ENCODE peak calls at places on chromosomes 5 and 9, in six cellular contexts. O, Q, U, E, A and X are unnamed samples.

GRCh38 chr5:91910655-91911054 is 527.5 kb upstream of the ARRDC3 start:
- DNase-seq in O (no peak), Q (no peak), U (no peak), E (no peak), A (no peak), X (no peak)

GRCh38 chr5:32581010-32581785 is 4.2 kb upstream of the SUB1 start:
- DNase-seq in O (no peak), Q (peak), U (no peak), E (no peak), A (no peak), X (no peak)

GRCh38 chr9:89367281-89367680 is 49.0 kb downstream of the SECISBP2 start:
- DNase-seq in O (no peak), Q (no peak), U (no peak), E (peak), A (no peak), X (no peak)

GRCh38 chr5:78540335-78541057 is 108.1 kb downstream of the LHFPL2 start:
- DNase-seq in O (peak), Q (no peak), U (no peak), E (no peak), A (no peak), X (no peak)

GRCh38 chr9:121929893-121930875 is 162.9 kb downstream of the TTLL11 start:
- DNase-seq in O (no peak), Q (no peak), U (no peak), E (no peak), A (no peak), X (peak)

GRCh38 chr9:557601-558201 is 283.8 kb upstream of the DMRT1 start:
- DNase-seq in O (no peak), Q (no peak), U (no peak), E (no peak), A (no peak), X (no peak)

GRCh38 chr9:36092014-36092413 is 44.5 kb upstream of the GLIPR2 start:
- DNase-seq in O (no peak), Q (no peak), U (no peak), E (no peak), A (no peak), X (no peak)

GRCh38 chr9:17401858-17402257 is 177.0 kb upstream of the SH3GL2 start:
- DNase-seq in O (no peak), Q (no peak), U (no peak), E (no peak), A (no peak), X (peak)

GRCh38 chr9:115992834-115993233 is 160.8 kb upstream of the PAPPA start:
- DNase-seq in O (peak), Q (no peak), U (no peak), E (no peak), A (no peak), X (no peak)

GRCh38 chr5:14341571-14342225 is 198.6 kb downstream of the TRIO start:
- DNase-seq in O (no peak), Q (no peak), U (no peak), E (no peak), A (no peak), X (no peak)

GRCh38 chr9:75432386-75432785 is 344.1 kb downstream of the OSTF1 start:
- DNase-seq in O (no peak), Q (no peak), U (no peak), E (no peak), A (no peak), X (no peak)

GRCh38 chr9:92887880-92888338 is 10.1 kb upstream of the ZNF484 start:
- DNase-seq in O (no peak), Q (no peak), U (peak), E (no peak), A (no peak), X (no peak)

GRCh38 chr9:121259498-121259897 is 8.5 kb upstream of the GSN start:
- DNase-seq in O (no peak), Q (no peak), U (no peak), E (no peak), A (no peak), X (no peak)

GRCh38 chr5:87383216-87383615 is 29.5 kb downstream of the CCNH start:
- DNase-seq in O (no peak), Q (no peak), U (no peak), E (no peak), A (no peak), X (no peak)

GRCh38 chr5:145701404-145701803 is 133.7 kb downstream of the PRELID2 start:
- DNase-seq in O (no peak), Q (no peak), U (no peak), E (no peak), A (no peak), X (no peak)

GRCh38 chr5:145699846-145700245 is 135.3 kb downstream of the PRELID2 start:
- DNase-seq in O (no peak), Q (no peak), U (no peak), E (no peak), A (no peak), X (no peak)

GRCh38 chr5:145697251-145698016 is 137.7 kb downstream of the PRELID2 start:
- DNase-seq in O (peak), Q (no peak), U (no peak), E (no peak), A (no peak), X (peak)
- H3K4me3 ChIP-seq in O (no peak), Q (no peak), U (no peak), E (no peak), A (no peak), X (no peak)

GRCh38 chr5:122315511-122315910 is 3.5 kb downstream of the SNCAIP start:
- DNase-seq in O (no peak), Q (no peak), U (no peak), E (no peak), A (no peak), X (no peak)

GRCh38 chr5:122312670-122312988 is 592 bp downstream of the SNCAIP start:
- DNase-seq in O (no peak), Q (peak), U (no peak), E (peak), A (no peak), X (peak)

GRCh38 chr5:122311888-122312669 is at the start of gene SNCAIP:
- DNase-seq in O (peak), Q (peak), U (no peak), E (peak), A (peak), X (peak)

GRCh38 chr5:122313001-122313402 is 965 bp downstream of the SNCAIP start:
- DNase-seq in O (peak), Q (no peak), U (peak), E (peak), A (no peak), X (no peak)

GRCh38 chr5:122313941-122314340 is 1.9 kb downstream of the SNCAIP start:
- DNase-seq in O (no peak), Q (no peak), U (no peak), E (no peak), A (no peak), X (no peak)
- H3K4me3 ChIP-seq in O (no peak), Q (peak), U (no peak), E (no peak), A (no peak), X (no peak)

GRCh38 chr9:27377147-27377807 is 80.3 kb upstream of the EQTN start:
- DNase-seq in O (no peak), Q (no peak), U (no peak), E (no peak), A (no peak), X (no peak)
- H3K4me3 ChIP-seq in O (no peak), Q (no peak), U (no peak), E (no peak), A (no peak), X (no peak)

DNA sequence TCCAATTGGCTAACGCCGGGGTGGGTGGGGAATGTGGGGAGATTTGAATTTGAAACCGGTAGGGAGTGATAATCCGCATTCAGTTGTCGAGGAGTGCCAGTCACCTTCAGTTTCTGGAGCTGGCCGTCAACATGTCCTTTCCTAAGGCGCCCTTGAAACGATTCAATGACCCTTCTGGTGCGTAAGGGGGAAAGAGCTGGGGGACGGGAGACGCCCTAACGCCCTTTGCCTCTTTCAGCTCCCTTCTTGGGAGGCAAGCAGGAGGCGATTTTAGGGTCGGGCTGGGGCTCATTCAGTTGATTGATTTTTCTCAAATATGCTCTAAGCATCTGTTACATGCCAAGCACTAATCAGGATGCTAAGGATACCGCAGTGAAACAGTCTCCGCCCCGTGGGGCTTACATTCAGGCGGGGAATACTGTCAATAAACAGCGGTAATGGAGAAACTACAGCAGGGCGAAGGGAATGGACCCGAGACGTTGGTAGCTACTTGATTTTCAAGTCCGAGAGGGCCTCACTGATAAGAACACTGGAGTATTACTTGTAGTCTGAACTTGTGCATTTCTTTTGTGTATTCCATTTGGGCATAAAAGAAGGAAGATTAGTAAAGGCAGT is at the start of gene HMMR:
- DNase-seq in O (peak), Q (no peak), U (no peak), E (no peak), A (no peak), X (peak)
- H3K4me3 ChIP-seq in O (peak), Q (peak), U (peak), E (peak), A (peak), X (peak)

DNA sequence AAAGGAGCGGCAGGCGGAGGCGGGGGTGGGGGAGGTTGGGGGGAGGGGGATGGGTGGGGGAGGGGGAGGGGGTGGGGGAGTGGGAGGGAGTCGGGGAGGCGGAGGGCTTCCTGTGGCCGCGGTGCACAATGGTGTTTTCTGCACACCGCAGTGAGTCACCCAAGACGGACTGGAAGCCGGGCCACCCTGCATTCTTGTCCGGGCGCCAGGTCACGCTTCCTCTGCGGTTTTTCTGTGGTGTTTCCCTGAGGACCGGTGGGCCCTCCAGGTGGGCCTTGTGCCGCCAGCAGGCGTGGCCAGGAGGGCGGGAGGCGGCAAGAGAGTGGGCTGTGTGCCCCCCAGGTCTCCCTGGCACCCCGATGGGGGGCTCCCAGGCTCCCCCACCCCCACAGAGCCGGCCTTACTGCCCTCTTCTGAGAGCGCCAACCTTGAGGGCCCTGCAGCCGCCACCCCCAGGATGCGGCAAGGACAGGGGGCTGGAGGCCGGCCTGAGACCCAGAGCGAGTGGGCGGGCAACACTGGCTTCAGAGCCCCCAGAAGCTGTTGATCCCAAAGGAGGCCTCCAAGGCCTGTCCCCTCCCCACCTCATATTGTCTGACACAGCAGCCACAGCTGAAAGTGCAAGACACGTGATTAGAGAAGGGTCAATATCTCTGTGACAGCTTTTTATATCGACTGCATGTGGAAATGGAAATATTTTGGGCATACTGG is 11.1 kb downstream of the EXD3 start:
- DNase-seq in O (peak), Q (peak), U (peak), E (peak), A (peak), X (peak)
- H3K4me3 ChIP-seq in O (no peak), Q (peak), U (no peak), E (no peak), A (no peak), X (peak)

GRCh38 chr5:154288145-154288544 is 97.6 kb downstream of the GALNT10 start:
- DNase-seq in O (peak), Q (no peak), U (no peak), E (peak), A (peak), X (no peak)
- H3K4me3 ChIP-seq in O (no peak), Q (no peak), U (peak), E (no peak), A (no peak), X (no peak)

DNA sequence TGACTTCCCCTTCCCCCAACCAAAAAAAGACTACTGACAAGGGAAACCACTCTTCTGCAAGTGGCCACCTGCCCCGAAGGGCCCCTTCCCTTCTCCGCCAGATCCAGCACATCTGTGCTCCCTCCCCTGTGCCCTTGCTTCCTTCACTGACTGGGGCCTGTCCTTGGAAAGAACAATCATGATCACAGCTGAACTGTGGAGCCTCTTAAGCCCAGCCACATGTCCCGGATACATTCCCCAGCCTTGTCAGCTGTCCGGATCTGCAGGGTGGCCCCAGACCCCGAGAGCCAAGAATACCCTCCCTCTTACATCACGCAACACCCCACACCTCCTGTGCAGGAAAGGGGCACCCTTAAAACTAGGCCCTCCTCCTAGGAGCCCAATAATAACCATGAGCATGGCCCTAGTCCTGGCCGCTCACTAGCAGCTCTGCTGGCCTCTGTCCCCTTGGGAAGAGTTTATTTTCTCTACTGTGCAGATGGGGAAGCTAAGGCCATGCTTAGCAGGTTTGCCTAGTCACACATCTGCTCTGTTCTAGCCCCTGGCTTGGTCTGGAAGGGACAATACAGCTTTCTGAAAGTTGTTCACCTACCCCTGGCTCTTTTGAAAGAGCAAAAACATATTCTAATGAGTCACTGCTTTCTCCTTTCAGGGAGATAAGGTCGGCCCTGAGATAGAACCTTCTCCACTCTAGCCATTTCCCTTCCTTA is 3.8 kb downstream of the SPRY4 start:
- DNase-seq in O (peak), Q (no peak), U (no peak), E (no peak), A (no peak), X (peak)
- H3K4me3 ChIP-seq in O (peak), Q (peak), U (peak), E (peak), A (peak), X (peak)

DNA sequence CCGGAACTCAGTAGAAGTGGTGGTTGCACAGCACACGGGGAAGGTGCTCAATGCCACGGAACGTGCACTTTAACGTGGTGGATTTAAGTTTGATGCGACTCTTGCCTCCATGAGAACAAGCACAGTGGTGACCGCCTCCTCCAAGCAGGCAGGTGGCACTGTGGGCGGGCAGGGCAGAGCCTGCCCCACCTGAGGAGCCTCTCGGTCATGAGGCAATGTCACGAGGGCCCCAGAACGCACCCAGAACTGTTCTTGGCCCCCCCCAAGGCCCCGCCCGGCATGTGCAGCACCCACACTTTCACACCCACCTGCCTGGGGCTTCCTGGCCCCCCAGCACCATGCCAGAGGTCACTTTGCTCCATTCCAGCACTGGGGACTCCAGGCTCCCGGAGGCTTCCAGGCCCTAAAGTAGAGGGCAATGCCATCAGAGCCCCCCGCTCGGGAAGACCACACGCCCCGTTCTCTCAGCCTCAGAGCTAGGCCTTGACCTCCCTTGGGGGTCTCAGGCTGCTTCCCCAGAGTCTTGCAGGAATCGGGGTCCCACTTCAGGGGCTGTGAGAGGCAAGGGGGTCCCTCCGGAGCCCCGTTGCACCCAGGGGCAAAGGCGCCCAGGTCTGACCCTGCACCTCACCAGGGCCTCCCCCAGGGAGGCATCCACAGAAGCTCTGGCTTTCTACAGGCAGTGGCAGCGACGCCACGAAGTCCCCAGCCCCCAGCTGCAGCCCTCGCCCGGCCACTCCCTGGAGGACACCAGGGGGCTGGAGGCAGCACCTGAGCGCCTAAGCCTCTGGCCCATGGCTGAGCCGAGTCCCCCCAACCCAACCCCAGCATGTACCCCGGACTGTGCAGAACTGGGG is 14.0 kb downstream of the CCDC187 start:
- DNase-seq in O (no peak), Q (no peak), U (no peak), E (no peak), A (no peak), X (no peak)
- H3K4me3 ChIP-seq in O (no peak), Q (no peak), U (no peak), E (no peak), A (no peak), X (no peak)

GRCh38 chr9:14247577-14247976 is 66.4 kb downstream of the NFIB start:
- DNase-seq in O (no peak), Q (no peak), U (no peak), E (no peak), A (no peak), X (no peak)

GRCh38 chr9:14246951-14247350 is 67.0 kb downstream of the NFIB start:
- DNase-seq in O (no peak), Q (no peak), U (no peak), E (no peak), A (no peak), X (peak)

GRCh38 chr9:14243514-14244042 is 70.4 kb downstream of the NFIB start:
- DNase-seq in O (peak), Q (no peak), U (no peak), E (no peak), A (no peak), X (peak)

GRCh38 chr9:14248149-14248548 is 65.8 kb downstream of the NFIB start:
- DNase-seq in O (no peak), Q (no peak), U (no peak), E (no peak), A (no peak), X (no peak)

DNA sequence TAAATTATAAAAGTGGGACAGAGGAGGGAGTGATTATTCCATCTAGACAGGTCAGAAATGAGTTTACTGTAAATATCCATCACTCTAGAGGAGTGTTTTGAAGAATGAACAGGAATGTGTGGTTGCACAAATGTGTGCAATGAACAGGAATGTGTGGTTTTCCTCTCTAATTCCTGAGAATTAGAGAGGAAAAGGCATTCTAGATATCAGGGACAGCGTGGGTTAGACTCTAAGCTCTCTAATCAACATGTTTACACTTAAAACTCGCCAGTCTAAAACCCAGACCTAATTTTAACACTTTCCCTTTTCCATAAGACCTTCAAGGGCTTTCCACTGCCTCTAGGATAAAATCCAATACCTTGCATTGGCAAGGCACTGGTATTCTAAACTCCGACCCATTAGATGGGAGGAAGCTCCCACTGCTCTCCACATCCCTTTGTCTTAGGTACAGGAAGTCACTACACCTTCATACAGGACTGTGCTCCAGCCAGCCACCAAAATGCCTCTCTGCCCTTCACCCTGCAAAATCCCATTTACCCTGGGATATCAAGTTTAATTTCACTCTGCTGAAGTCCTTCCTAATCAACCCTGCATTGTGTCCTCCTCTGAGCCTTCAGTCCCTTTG is 67.9 kb downstream of the NFIB start:
- DNase-seq in O (peak), Q (no peak), U (no peak), E (no peak), A (no peak), X (no peak)
- H3K4me3 ChIP-seq in O (no peak), Q (no peak), U (no peak), E (no peak), A (no peak), X (no peak)